ENCODE peak calls at places on chromosomes 13 and 19, in seven cellular contexts. Z, V, Q, O, A, U and B are unnamed samples.

GRCh38 chr13:83024955-83025594 is 857.2 kb downstream of the SLITRK1 start:
- DNase-seq in Z (no peak), V (no peak), Q (peak), O (no peak), A (no peak), U (peak), B (no peak)

GRCh38 chr19:39833464-39834286 is at the start of gene DYRK1B:
- DNase-seq in Z (peak), V (peak), Q (peak), O (peak), A (peak), U (peak), B (peak)

GRCh38 chr19:10074153-10074552 is 12.0 kb upstream of the SHFL start:
- DNase-seq in Z (peak), V (peak), Q (peak), O (no peak), A (peak), U (peak), B (peak)

GRCh38 chr19:16001481-16002312 is 52.9 kb downstream of the OR10H4 start:
- DNase-seq in Z (no peak), V (peak), Q (peak), O (no peak), A (peak), U (peak), B (peak)

GRCh38 chr13:110645750-110646149 is 30.4 kb downstream of the NAXD start:
- DNase-seq in Z (no peak), V (no peak), Q (no peak), O (no peak), A (no peak), U (no peak), B (no peak)

GRCh38 chr19:711224-711623 is 2.5 kb downstream of the PALM start:
- DNase-seq in Z (no peak), V (no peak), Q (no peak), O (no peak), A (no peak), U (no peak), B (no peak)

GRCh38 chr19:41616785-41617621 is 9.9 kb downstream of the CEACAM4 start:
- DNase-seq in Z (no peak), V (no peak), Q (peak), O (no peak), A (peak), U (peak), B (peak)

GRCh38 chr13:36681894-36682624 is 8.2 kb downstream of the SERTM1 start:
- DNase-seq in Z (no peak), V (no peak), Q (no peak), O (no peak), A (no peak), U (no peak), B (no peak)

GRCh38 chr19:40244596-40244995 is 18.1 kb upstream of the CCNP start:
- DNase-seq in Z (no peak), V (no peak), Q (no peak), O (no peak), A (no peak), U (no peak), B (no peak)

GRCh38 chr13:51342706-51343105 is 3.2 kb downstream of the SERPINE3 start:
- DNase-seq in Z (no peak), V (no peak), Q (peak), O (no peak), A (no peak), U (peak), B (no peak)

GRCh38 chr19:48681127-48681470 is 8.3 kb upstream of the NTN5 start:
- DNase-seq in Z (no peak), V (no peak), Q (peak), O (no peak), A (no peak), U (peak), B (no peak)

GRCh38 chr19:35915508-35915907 is 7.4 kb upstream of the TYROBP start:
- DNase-seq in Z (no peak), V (no peak), Q (no peak), O (no peak), A (no peak), U (no peak), B (no peak)

GRCh38 chr13:27830010-27830409 is 37.7 kb downstream of the GSX1 start:
- DNase-seq in Z (peak), V (peak), Q (peak), O (peak), A (peak), U (peak), B (peak)